ENCODE peak calls at places on chromosomes 12 and 14, in eight cellular contexts. I is gastrocnemius medialis; H is CD4-positive, alpha-beta memory T cell; U is iPS DF 6.9; Q is GM23248; O is A549; N is CD8-positive, alpha-beta T cell; F is heart right ventricle. Z is an unnamed sample.

GRCh38 chr14:91418387-91419043 is 895 bp upstream of the CCDC88C start:
- DNase-seq in I (no peak), H (peak), U (no peak), Q (peak), O (peak), N (peak), F (peak), Z (peak)

GRCh38 chr12:49188205-49188915 is 520 bp downstream of the TUBA1A start:
- DNase-seq in I (peak), H (peak), U (peak), Q (peak), O (peak), N (peak), F (peak), Z (peak)

GRCh38 chr12:120376416-120376815 is 7.5 kb upstream of the MSI1 start:
- DNase-seq in I (no peak), H (no peak), U (no peak), Q (no peak), O (no peak), N (no peak), F (no peak), Z (no peak)

GRCh38 chr12:131105736-131106356 is 152.1 kb downstream of the ADGRD1 start:
- DNase-seq in I (no peak), H (peak), U (no peak), Q (no peak), O (no peak), N (peak), F (no peak), Z (no peak)

GRCh38 chr12:28089363-28089762 is 100.9 kb upstream of the CCDC91 start:
- DNase-seq in I (no peak), H (no peak), U (no peak), Q (peak), O (no peak), N (no peak), F (no peak), Z (peak)

GRCh38 chr12:102059343-102059742 is 2.4 kb downstream of the WASHC3 start:
- DNase-seq in I (no peak), H (peak), U (no peak), Q (peak), O (no peak), N (no peak), F (no peak), Z (no peak)

GRCh38 chr12:124786065-124786964 is 77.3 kb downstream of the SCARB1 start:
- DNase-seq in I (peak), H (no peak), U (peak), Q (no peak), O (no peak), N (no peak), F (peak), Z (peak)

GRCh38 chr14:33862261-33862802 is 88.5 kb downstream of the EGLN3 start:
- DNase-seq in I (no peak), H (no peak), U (no peak), Q (no peak), O (no peak), N (no peak), F (no peak), Z (no peak)

GRCh38 chr14:102095231-102095870 is 8.5 kb upstream of the HSP90AA1 start:
- DNase-seq in I (no peak), H (no peak), U (no peak), Q (peak), O (no peak), N (no peak), F (no peak), Z (peak)

GRCh38 chr12:122646568-122647220 is 56.5 kb downstream of the HCAR2 start:
- DNase-seq in I (no peak), H (no peak), U (no peak), Q (peak), O (no peak), N (peak), F (no peak), Z (peak)

GRCh38 chr14:74501135-74501614 is 7.6 kb downstream of the ISCA2 start:
- DNase-seq in I (no peak), H (no peak), U (peak), Q (peak), O (peak), N (no peak), F (peak), Z (peak)

GRCh38 chr12:3061129-3061857 is 15.9 kb upstream of the TSPAN9 start:
- DNase-seq in I (no peak), H (no peak), U (no peak), Q (peak), O (no peak), N (no peak), F (no peak), Z (peak)

GRCh38 chr12:124636138-124636968 is 68.9 kb upstream of the NCOR2 start:
- DNase-seq in I (peak), H (peak), U (no peak), Q (peak), O (no peak), N (peak), F (no peak), Z (peak)

GRCh38 chr14:101024686-101025085 is 121.2 kb upstream of the RTL1 start:
- DNase-seq in I (no peak), H (no peak), U (no peak), Q (no peak), O (no peak), N (no peak), F (no peak), Z (no peak)

GRCh38 chr12:57523706-57524614 is 1.3 kb downstream of the MBD6 start:
- DNase-seq in I (no peak), H (no peak), U (no peak), Q (no peak), O (no peak), N (peak), F (no peak), Z (no peak)

GRCh38 chr14:90674043-90674670 is 142.1 kb downstream of the TTC7B start:
- DNase-seq in I (peak), H (no peak), U (no peak), Q (no peak), O (no peak), N (no peak), F (no peak), Z (no peak)

GRCh38 chr12:65566776-65567175 is 257.5 kb upstream of the HMGA2 start:
- DNase-seq in I (no peak), H (no peak), U (no peak), Q (peak), O (no peak), N (no peak), F (no peak), Z (no peak)

GRCh38 chr14:103433902-103434563 is 48.8 kb downstream of the MARK3 start:
- DNase-seq in I (peak), H (no peak), U (no peak), Q (no peak), O (no peak), N (no peak), F (no peak), Z (no peak)

GRCh38 chr12:69239922-69240624 is 704 bp downstream of the CPSF6 start:
- DNase-seq in I (peak), H (peak), U (no peak), Q (peak), O (peak), N (peak), F (peak), Z (peak)

GRCh38 chr12:14771651-14772137 is 31.6 kb downstream of the WBP11 start:
- DNase-seq in I (no peak), H (peak), U (no peak), Q (peak), O (no peak), N (peak), F (no peak), Z (no peak)

GRCh38 chr14:96281486-96281885 is 25.5 kb downstream of the BDKRB1 start:
- DNase-seq in I (no peak), H (no peak), U (no peak), Q (no peak), O (no peak), N (no peak), F (no peak), Z (no peak)

GRCh38 chr14:38108681-38109080 is 99.0 kb upstream of the SSTR1 start:
- DNase-seq in I (no peak), H (no peak), U (no peak), Q (peak), O (no peak), N (no peak), F (no peak), Z (no peak)

GRCh38 chr14:79764288-79764687 is 447.0 kb downstream of the DIO2 start:
- DNase-seq in I (no peak), H (no peak), U (no peak), Q (no peak), O (no peak), N (no peak), F (no peak), Z (no peak)

GRCh38 chr12:29681996-29682534 is 101.7 kb downstream of the TMTC1 start:
- DNase-seq in I (no peak), H (no peak), U (no peak), Q (no peak), O (no peak), N (no peak), F (no peak), Z (no peak)

GRCh38 chr12:109510196-109510595 is 32.8 kb downstream of the UBE3B start:
- DNase-seq in I (no peak), H (no peak), U (no peak), Q (no peak), O (no peak), N (no peak), F (peak), Z (no peak)

GRCh38 chr14:29235991-29236390 is 469.4 kb downstream of the FOXG1 start:
- DNase-seq in I (no peak), H (no peak), U (no peak), Q (peak), O (no peak), N (no peak), F (no peak), Z (no peak)

GRCh38 chr12:12432373-12432772 is 75.5 kb downstream of the BORCS5 start:
- DNase-seq in I (no peak), H (no peak), U (no peak), Q (peak), O (no peak), N (no peak), F (no peak), Z (peak)

GRCh38 chr12:56151672-56152131 is 685 bp upstream of the MYL6B start:
- DNase-seq in I (peak), H (peak), U (no peak), Q (peak), O (peak), N (peak), F (no peak), Z (no peak)

GRCh38 chr14:52312872-52313492 is 1.1 kb upstream of the PTGER2 start:
- DNase-seq in I (no peak), H (no peak), U (no peak), Q (peak), O (no peak), N (no peak), F (no peak), Z (no peak)

GRCh38 chr12:49637401-49637800 is 14.0 kb downstream of the PRPF40B start:
- DNase-seq in I (no peak), H (no peak), U (no peak), Q (no peak), O (no peak), N (no peak), F (no peak), Z (no peak)

GRCh38 chr14:67633451-67634154 is 13.9 kb downstream of the ARG2 start:
- DNase-seq in I (no peak), H (no peak), U (no peak), Q (no peak), O (no peak), N (no peak), F (no peak), Z (no peak)

GRCh38 chr12:92656911-92657310 is 45.9 kb upstream of the PLEKHG7 start:
- DNase-seq in I (no peak), H (no peak), U (no peak), Q (no peak), O (no peak), N (no peak), F (no peak), Z (no peak)

GRCh38 chr14:61281911-61282310 is 773 bp upstream of the TMEM30B start:
- DNase-seq in I (no peak), H (no peak), U (no peak), Q (peak), O (no peak), N (no peak), F (no peak), Z (no peak)

GRCh38 chr14:57487771-57488170 is 5.9 kb downstream of the CCDC198 start:
- DNase-seq in I (no peak), H (no peak), U (no peak), Q (peak), O (no peak), N (no peak), F (no peak), Z (no peak)

GRCh38 chr12:43332977-43333649 is 218.9 kb downstream of the ADAMTS20 start:
- DNase-seq in I (no peak), H (no peak), U (no peak), Q (peak), O (no peak), N (no peak), F (no peak), Z (peak)

GRCh38 chr12:98618952-98619351 is 25.5 kb downstream of the SLC25A3 start:
- DNase-seq in I (no peak), H (no peak), U (no peak), Q (peak), O (no peak), N (no peak), F (no peak), Z (no peak)

GRCh38 chr14:103250888-103251287 is 83.1 kb upstream of the EIF5 start:
- DNase-seq in I (no peak), H (no peak), U (no peak), Q (no peak), O (no peak), N (no peak), F (no peak), Z (no peak)

DNA sequence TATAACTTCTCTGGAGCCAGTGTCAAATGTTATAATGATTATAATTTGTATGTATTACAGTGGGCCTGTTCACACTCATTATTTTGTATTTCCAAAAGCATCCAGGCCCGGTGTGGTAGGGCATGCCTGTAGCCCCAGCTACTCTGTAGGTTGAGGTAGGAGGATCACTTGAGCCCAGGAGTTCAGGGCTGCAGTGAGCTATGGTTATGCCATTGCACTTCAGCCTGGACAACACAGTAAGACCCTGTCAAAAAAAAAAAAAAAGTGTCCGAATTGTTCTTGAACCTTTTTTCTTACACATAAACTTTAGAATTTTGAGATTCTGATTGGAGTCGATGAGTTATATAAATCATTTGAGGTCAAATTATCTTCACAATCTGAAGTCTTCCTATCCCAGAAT is 1.0 kb downstream of the ZNF84 start:
- DNase-seq in I (no peak), H (no peak), U (no peak), Q (peak), O (no peak), N (no peak), F (no peak), Z (no peak)
- H3K27ac ChIP-seq in I (peak), H (no peak), U (no peak), Q (peak), O (no peak), N (no peak), F (peak), Z (no peak)

DNA sequence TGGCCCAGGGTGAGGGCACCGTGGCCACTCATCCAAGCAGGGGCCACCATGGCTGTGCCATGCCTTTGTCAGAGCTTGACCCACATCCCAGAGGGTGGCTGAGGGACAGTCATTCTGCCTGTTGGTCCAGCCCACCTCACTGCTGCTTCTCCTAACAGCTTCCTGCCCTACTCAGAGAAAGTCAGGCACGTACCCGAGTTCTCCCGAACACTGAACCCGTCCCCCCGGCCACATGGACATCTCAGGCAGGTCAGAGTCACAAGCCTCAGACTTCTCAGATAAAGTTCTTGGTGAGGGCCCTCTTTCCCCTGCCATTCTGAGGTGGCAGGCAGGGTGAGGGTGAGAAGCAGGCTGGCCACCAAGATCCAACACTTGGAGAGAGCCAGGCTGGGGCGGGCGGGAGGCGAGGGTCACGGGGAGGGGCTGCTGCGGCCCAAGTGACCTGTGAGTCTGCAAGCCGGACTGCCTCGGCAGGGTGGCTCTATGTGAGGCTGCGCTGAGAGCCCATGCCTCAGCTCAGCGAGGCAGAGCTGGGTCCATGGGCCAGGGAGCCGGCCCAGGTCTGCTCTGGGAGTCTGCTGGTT is 317.8 kb downstream of the TMEM121 start:
- DNase-seq in I (no peak), H (no peak), U (no peak), Q (no peak), O (no peak), N (no peak), F (no peak), Z (no peak)
- H3K27ac ChIP-seq in I (no peak), H (no peak), U (no peak), Q (no peak), O (no peak), N (no peak), F (no peak), Z (no peak)

DNA sequence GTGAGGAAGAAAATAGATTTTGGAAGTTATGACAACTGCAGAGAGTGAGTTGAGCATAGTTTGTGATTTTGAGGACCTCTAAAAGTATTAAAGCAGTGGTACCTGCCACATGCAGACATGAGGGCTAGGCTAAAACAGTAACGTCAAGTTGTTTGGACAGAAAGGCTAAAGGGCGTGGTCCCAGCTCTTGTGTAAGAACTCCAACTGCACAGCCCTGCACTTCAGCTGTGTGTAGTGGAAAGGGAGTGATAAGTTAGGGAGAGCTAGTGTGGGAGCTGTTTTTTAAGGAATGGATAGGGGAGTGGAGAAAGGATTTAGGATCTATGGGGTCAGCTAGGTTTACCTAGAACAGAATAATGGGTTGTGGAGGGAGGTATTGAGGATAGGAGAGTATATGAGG is 39.5 kb downstream of the TESPA1 start:
- DNase-seq in I (no peak), H (no peak), U (no peak), Q (peak), O (no peak), N (no peak), F (no peak), Z (no peak)
- H3K27ac ChIP-seq in I (no peak), H (no peak), U (no peak), Q (no peak), O (no peak), N (no peak), F (no peak), Z (no peak)

GRCh38 chr14:49992448-49992847 is 99.6 kb downstream of the ARF6 start:
- DNase-seq in I (no peak), H (no peak), U (no peak), Q (no peak), O (no peak), N (no peak), F (no peak), Z (no peak)

GRCh38 chr14:49992901-49993335 is 100.0 kb downstream of the ARF6 start:
- DNase-seq in I (no peak), H (no peak), U (no peak), Q (peak), O (no peak), N (no peak), F (no peak), Z (peak)

GRCh38 chr14:49997991-49998390 is 105.1 kb downstream of the ARF6 start:
- DNase-seq in I (no peak), H (no peak), U (no peak), Q (no peak), O (no peak), N (no peak), F (no peak), Z (no peak)

GRCh38 chr14:49993565-49993964 is 100.7 kb downstream of the ARF6 start:
- DNase-seq in I (no peak), H (no peak), U (no peak), Q (no peak), O (no peak), N (no peak), F (no peak), Z (no peak)

DNA sequence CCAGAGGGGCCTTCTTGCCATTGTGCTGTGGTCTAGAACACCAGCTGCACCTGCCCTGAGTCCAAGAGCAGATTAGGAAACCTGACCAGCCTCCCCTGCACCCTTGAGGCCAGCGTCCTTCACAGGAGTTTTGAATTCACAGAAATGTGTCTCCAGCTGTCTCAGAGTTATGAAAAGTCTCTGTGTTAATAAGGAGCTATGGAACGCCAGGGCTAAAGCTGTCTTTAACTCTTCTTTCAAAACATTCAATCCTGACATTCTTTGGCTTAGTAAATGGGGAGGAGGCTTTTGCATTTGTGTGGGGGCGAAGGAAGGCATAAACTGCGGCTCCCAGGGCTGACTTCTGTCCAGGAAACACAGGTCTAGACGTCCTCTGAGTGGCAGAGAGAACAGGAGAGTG is 102.3 kb downstream of the ARF6 start:
- DNase-seq in I (no peak), H (no peak), U (no peak), Q (peak), O (no peak), N (no peak), F (no peak), Z (no peak)
- H3K27ac ChIP-seq in I (no peak), H (no peak), U (no peak), Q (peak), O (peak), N (no peak), F (no peak), Z (no peak)

GRCh38 chr14:75521415-75522199 is 662 bp upstream of the BATF start:
- DNase-seq in I (no peak), H (no peak), U (no peak), Q (no peak), O (no peak), N (no peak), F (no peak), Z (no peak)

GRCh38 chr14:75522224-75522764 is at the start of gene BATF:
- DNase-seq in I (no peak), H (peak), U (no peak), Q (no peak), O (no peak), N (peak), F (no peak), Z (no peak)

GRCh38 chr14:75523771-75524171 is 1.5 kb downstream of the BATF start:
- DNase-seq in I (no peak), H (no peak), U (no peak), Q (peak), O (no peak), N (no peak), F (no peak), Z (no peak)

GRCh38 chr14:75520852-75521251 is 1.4 kb upstream of the BATF start:
- DNase-seq in I (no peak), H (no peak), U (no peak), Q (no peak), O (no peak), N (no peak), F (no peak), Z (no peak)

GRCh38 chr14:75522919-75523318 is 650 bp downstream of the BATF start:
- DNase-seq in I (no peak), H (no peak), U (no peak), Q (no peak), O (no peak), N (no peak), F (no peak), Z (no peak)
- H3K27ac ChIP-seq in I (no peak), H (peak), U (no peak), Q (no peak), O (peak), N (peak), F (no peak), Z (no peak)